ENCODE peak calls at places on chromosomes 7 and 10, in five cellular contexts. One of them, this sample, is unnamed.

GRCh38 chr7:141433698-141434097 is 117.5 kb upstream of the AGK start:
- DNase-seq in NT2/D1: no peak
- DNase-seq in hippocampal formation: no peak
- DNase-seq in GM18507: no peak
- DNase-seq in mucosa of gallbladder: no peak
- DNase-seq in this sample: no peak

GRCh38 chr7:85191383-85191782 is 4.5 kb upstream of the SEMA3D start:
- DNase-seq in hippocampal formation: no peak
- DNase-seq in NT2/D1: no peak
- DNase-seq in GM18507: no peak
- DNase-seq in mucosa of gallbladder: no peak
- DNase-seq in this sample: peak

GRCh38 chr10:3926675-3927525 is 141.9 kb upstream of the KLF6 start:
- DNase-seq in NT2/D1: no peak
- DNase-seq in hippocampal formation: no peak
- DNase-seq in mucosa of gallbladder: no peak
- DNase-seq in GM18507: no peak
- DNase-seq in this sample: no peak

GRCh38 chr10:35608317-35608672 is 3.2 kb downstream of the GJD4 start:
- DNase-seq in mucosa of gallbladder: no peak
- DNase-seq in NT2/D1: no peak
- DNase-seq in hippocampal formation: no peak
- DNase-seq in GM18507: no peak
- DNase-seq in this sample: no peak

GRCh38 chr7:42877852-42878251 is 34.0 kb downstream of the C7orf25 start:
- DNase-seq in GM18507: no peak
- DNase-seq in mucosa of gallbladder: no peak
- DNase-seq in hippocampal formation: no peak
- DNase-seq in NT2/D1: no peak
- DNase-seq in this sample: no peak

GRCh38 chr10:3104251-3104918 is 37.0 kb downstream of the PFKP start:
- DNase-seq in NT2/D1: no peak
- DNase-seq in hippocampal formation: peak
- DNase-seq in GM18507: no peak
- DNase-seq in mucosa of gallbladder: no peak
- DNase-seq in this sample: no peak

GRCh38 chr7:55244346-55244745 is 120.8 kb upstream of the LANCL2 start:
- DNase-seq in NT2/D1: no peak
- DNase-seq in mucosa of gallbladder: no peak
- DNase-seq in hippocampal formation: no peak
- DNase-seq in GM18507: no peak
- DNase-seq in this sample: no peak

GRCh38 chr10:33201056-33201780 is 133.2 kb downstream of the NRP1 start:
- DNase-seq in NT2/D1: no peak
- DNase-seq in GM18507: no peak
- DNase-seq in mucosa of gallbladder: no peak
- DNase-seq in hippocampal formation: no peak
- DNase-seq in this sample: no peak

GRCh38 chr10:18216482-18216881 is 76.3 kb downstream of the CACNB2 start:
- DNase-seq in GM18507: no peak
- DNase-seq in mucosa of gallbladder: no peak
- DNase-seq in hippocampal formation: no peak
- DNase-seq in NT2/D1: no peak
- DNase-seq in this sample: peak

GRCh38 chr7:79646278-79646677 is 192.8 kb upstream of the MAGI2 start:
- DNase-seq in mucosa of gallbladder: no peak
- DNase-seq in GM18507: no peak
- DNase-seq in NT2/D1: no peak
- DNase-seq in hippocampal formation: no peak
- DNase-seq in this sample: no peak

GRCh38 chr7:23458044-23458443 is 12.2 kb downstream of the IGF2BP3 start:
- DNase-seq in NT2/D1: no peak
- DNase-seq in mucosa of gallbladder: no peak
- DNase-seq in GM18507: no peak
- DNase-seq in hippocampal formation: no peak
- DNase-seq in this sample: no peak

This sample was measured in GM03348.